ENCODE peak calls at places on chromosomes 12 and 14, in six cellular contexts. One of them, this sample, is unnamed.

GRCh38 chr12:84676787-84677186 is 235.8 kb downstream of the SLC6A15 start:
- DNase-seq in dorsolateral prefrontal cortex: no peak
- DNase-seq in astrocyte of the cerebellum: no peak
- DNase-seq in BJ: no peak
- DNase-seq in suprapubic skin: no peak
- DNase-seq in lung: no peak
- DNase-seq in this sample: no peak

GRCh38 chr12:20350495-20350894 is 17.8 kb upstream of the PDE3A start:
- DNase-seq in lung: no peak
- DNase-seq in suprapubic skin: no peak
- DNase-seq in dorsolateral prefrontal cortex: no peak
- DNase-seq in BJ: no peak
- DNase-seq in astrocyte of the cerebellum: peak
- DNase-seq in this sample: peak

GRCh38 chr12:117850048-117850447 is 118.7 kb downstream of the KSR2 start:
- DNase-seq in dorsolateral prefrontal cortex: no peak
- DNase-seq in lung: no peak
- DNase-seq in BJ: no peak
- DNase-seq in astrocyte of the cerebellum: peak
- DNase-seq in suprapubic skin: no peak
- DNase-seq in this sample: no peak

GRCh38 chr12:573226-573625 is 90.0 kb downstream of the NINJ2 start:
- DNase-seq in suprapubic skin: peak
- DNase-seq in astrocyte of the cerebellum: no peak
- DNase-seq in lung: no peak
- DNase-seq in BJ: no peak
- DNase-seq in dorsolateral prefrontal cortex: no peak
- DNase-seq in this sample: no peak

GRCh38 chr14:24051789-24052655 is at the start of gene CARMIL3:
- DNase-seq in astrocyte of the cerebellum: no peak
- DNase-seq in lung: peak
- DNase-seq in suprapubic skin: no peak
- DNase-seq in BJ: no peak
- DNase-seq in dorsolateral prefrontal cortex: no peak
- DNase-seq in this sample: no peak

GRCh38 chr14:21467620-21468019 is 9.1 kb downstream of the RAB2B start:
- DNase-seq in dorsolateral prefrontal cortex: no peak
- DNase-seq in lung: no peak
- DNase-seq in suprapubic skin: no peak
- DNase-seq in astrocyte of the cerebellum: peak
- DNase-seq in BJ: no peak
- DNase-seq in this sample: no peak

GRCh38 chr14:85883971-85884370 is 354.0 kb downstream of the FLRT2 start:
- DNase-seq in astrocyte of the cerebellum: no peak
- DNase-seq in dorsolateral prefrontal cortex: no peak
- DNase-seq in suprapubic skin: no peak
- DNase-seq in BJ: no peak
- DNase-seq in lung: no peak
- DNase-seq in this sample: no peak

GRCh38 chr14:94680498-94681288 is 68.5 kb downstream of the SERPINA3 start:
- DNase-seq in dorsolateral prefrontal cortex: no peak
- DNase-seq in BJ: no peak
- DNase-seq in lung: no peak
- DNase-seq in astrocyte of the cerebellum: no peak
- DNase-seq in suprapubic skin: peak
- DNase-seq in this sample: no peak

GRCh38 chr12:42767326-42767954 is 177.9 kb upstream of the PRICKLE1 start:
- DNase-seq in dorsolateral prefrontal cortex: no peak
- DNase-seq in lung: no peak
- DNase-seq in suprapubic skin: no peak
- DNase-seq in BJ: no peak
- DNase-seq in astrocyte of the cerebellum: no peak
- DNase-seq in this sample: no peak

GRCh38 chr12:51379571-51379970 is 11.6 kb downstream of the GALNT6 start:
- DNase-seq in dorsolateral prefrontal cortex: no peak
- DNase-seq in lung: no peak
- DNase-seq in suprapubic skin: no peak
- DNase-seq in BJ: no peak
- DNase-seq in astrocyte of the cerebellum: no peak
- DNase-seq in this sample: no peak

GRCh38 chr12:124949066-124949465 is 34.6 kb upstream of the UBC start:
- DNase-seq in lung: no peak
- DNase-seq in BJ: no peak
- DNase-seq in astrocyte of the cerebellum: no peak
- DNase-seq in dorsolateral prefrontal cortex: no peak
- DNase-seq in suprapubic skin: no peak
- DNase-seq in this sample: no peak

GRCh38 chr14:72608391-72609204 is 285.3 kb downstream of the DPF3 start:
- DNase-seq in dorsolateral prefrontal cortex: no peak
- DNase-seq in astrocyte of the cerebellum: peak
- DNase-seq in lung: no peak
- DNase-seq in suprapubic skin: no peak
- DNase-seq in BJ: peak
- DNase-seq in this sample: peak

GRCh38 chr14:21205678-21206581 is 50.1 kb upstream of the OR5AU1 start:
- DNase-seq in dorsolateral prefrontal cortex: no peak
- DNase-seq in lung: no peak
- DNase-seq in BJ: no peak
- DNase-seq in astrocyte of the cerebellum: no peak
- DNase-seq in suprapubic skin: no peak
- DNase-seq in this sample: no peak

GRCh38 chr14:99136401-99136800 is 135.6 kb downstream of the BCL11B start:
- DNase-seq in BJ: no peak
- DNase-seq in dorsolateral prefrontal cortex: no peak
- DNase-seq in lung: peak
- DNase-seq in suprapubic skin: no peak
- DNase-seq in astrocyte of the cerebellum: no peak
- DNase-seq in this sample: no peak

GRCh38 chr14:44370727-44371126 is 136.4 kb downstream of the FSCB start:
- DNase-seq in lung: no peak
- DNase-seq in BJ: no peak
- DNase-seq in suprapubic skin: no peak
- DNase-seq in dorsolateral prefrontal cortex: no peak
- DNase-seq in astrocyte of the cerebellum: no peak
- DNase-seq in this sample: no peak

GRCh38 chr12:80226576-80226975 is 127.2 kb downstream of the OTOGL start:
- DNase-seq in astrocyte of the cerebellum: no peak
- DNase-seq in BJ: no peak
- DNase-seq in dorsolateral prefrontal cortex: no peak
- DNase-seq in lung: no peak
- DNase-seq in suprapubic skin: no peak
- DNase-seq in this sample: no peak

GRCh38 chr12:103635419-103635818 is 48.3 kb downstream of the STAB2 start:
- DNase-seq in suprapubic skin: peak
- DNase-seq in astrocyte of the cerebellum: no peak
- DNase-seq in dorsolateral prefrontal cortex: no peak
- DNase-seq in lung: no peak
- DNase-seq in BJ: no peak
- DNase-seq in this sample: no peak

GRCh38 chr12:92002673-92003382 is 142.8 kb downstream of the BTG1 start:
- DNase-seq in lung: no peak
- DNase-seq in suprapubic skin: no peak
- DNase-seq in BJ: no peak
- DNase-seq in astrocyte of the cerebellum: no peak
- DNase-seq in dorsolateral prefrontal cortex: no peak
- DNase-seq in this sample: peak

GRCh38 chr14:76636602-76637001 is 124.7 kb upstream of the VASH1 start:
- DNase-seq in suprapubic skin: no peak
- DNase-seq in dorsolateral prefrontal cortex: no peak
- DNase-seq in lung: no peak
- DNase-seq in astrocyte of the cerebellum: no peak
- DNase-seq in BJ: no peak
- DNase-seq in this sample: no peak

GRCh38 chr14:60331201-60332045 is 82.4 kb downstream of the PPM1A start:
- DNase-seq in astrocyte of the cerebellum: no peak
- DNase-seq in lung: peak
- DNase-seq in BJ: no peak
- DNase-seq in suprapubic skin: no peak
- DNase-seq in dorsolateral prefrontal cortex: no peak
- DNase-seq in this sample: no peak

GRCh38 chr12:117441751-117442150 is 80.3 kb upstream of the NOS1 start:
- DNase-seq in suprapubic skin: no peak
- DNase-seq in BJ: no peak
- DNase-seq in dorsolateral prefrontal cortex: peak
- DNase-seq in astrocyte of the cerebellum: peak
- DNase-seq in lung: no peak
- DNase-seq in this sample: no peak

GRCh38 chr14:21036746-21037145 is 2.1 kb upstream of the RNASE13 start:
- DNase-seq in BJ: no peak
- DNase-seq in dorsolateral prefrontal cortex: no peak
- DNase-seq in suprapubic skin: no peak
- DNase-seq in lung: no peak
- DNase-seq in astrocyte of the cerebellum: no peak
- DNase-seq in this sample: no peak

GRCh38 chr12:94282675-94283074 is 134.3 kb downstream of the PLXNC1 start:
- DNase-seq in lung: peak
- DNase-seq in dorsolateral prefrontal cortex: no peak
- DNase-seq in BJ: no peak
- DNase-seq in suprapubic skin: no peak
- DNase-seq in astrocyte of the cerebellum: no peak
- DNase-seq in this sample: no peak

GRCh38 chr12:51524386-51524901 is 66.6 kb upstream of the SCN8A start:
- DNase-seq in suprapubic skin: no peak
- DNase-seq in dorsolateral prefrontal cortex: no peak
- DNase-seq in BJ: no peak
- DNase-seq in astrocyte of the cerebellum: no peak
- DNase-seq in lung: no peak
- DNase-seq in this sample: no peak

GRCh38 chr14:34733245-34733644 is 18.9 kb upstream of the CFL2 start:
- DNase-seq in dorsolateral prefrontal cortex: no peak
- DNase-seq in lung: no peak
- DNase-seq in suprapubic skin: no peak
- DNase-seq in BJ: no peak
- DNase-seq in astrocyte of the cerebellum: no peak
- DNase-seq in this sample: peak

GRCh38 chr12:112862570-112863137 is 44.1 kb upstream of the OAS1 start:
- DNase-seq in BJ: no peak
- DNase-seq in astrocyte of the cerebellum: no peak
- DNase-seq in lung: no peak
- DNase-seq in suprapubic skin: no peak
- DNase-seq in dorsolateral prefrontal cortex: no peak
- DNase-seq in this sample: no peak

GRCh38 chr14:66624319-66624937 is 116.5 kb downstream of the GPHN start:
- DNase-seq in lung: no peak
- DNase-seq in dorsolateral prefrontal cortex: no peak
- DNase-seq in suprapubic skin: no peak
- DNase-seq in BJ: no peak
- DNase-seq in astrocyte of the cerebellum: peak
- DNase-seq in this sample: peak

DNA sequence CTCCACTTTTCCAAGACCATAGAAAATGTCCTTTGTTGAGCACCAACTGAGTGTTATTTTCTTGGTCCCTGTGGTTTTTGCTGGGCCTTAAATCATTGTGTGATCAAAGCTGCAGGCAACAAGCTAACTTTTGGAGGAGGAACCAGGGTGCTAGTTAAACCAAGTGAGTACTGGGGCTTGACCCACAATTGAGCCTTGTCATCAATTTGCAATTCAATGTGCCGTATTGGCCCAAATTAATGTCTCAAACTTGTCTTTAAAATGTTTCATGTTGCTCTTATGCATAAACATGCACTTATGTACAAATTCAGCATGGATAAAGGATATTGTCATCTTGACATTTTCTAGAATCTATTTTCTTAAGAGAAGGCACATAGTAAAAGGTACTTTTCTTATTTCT is 62.3 kb downstream of the DAD1 start:
- DNase-seq in dorsolateral prefrontal cortex: no peak
- DNase-seq in lung: no peak
- DNase-seq in suprapubic skin: no peak
- DNase-seq in astrocyte of the cerebellum: no peak
- DNase-seq in BJ: no peak
- DNase-seq in this sample: no peak
- H3K4me3 ChIP-seq in dorsolateral prefrontal cortex: no peak
- H3K4me3 ChIP-seq in lung: no peak
- H3K4me3 ChIP-seq in suprapubic skin: no peak
- H3K4me3 ChIP-seq in astrocyte of the cerebellum: no peak
- H3K4me3 ChIP-seq in BJ: no peak
- H3K4me3 ChIP-seq in this sample: no peak

DNA sequence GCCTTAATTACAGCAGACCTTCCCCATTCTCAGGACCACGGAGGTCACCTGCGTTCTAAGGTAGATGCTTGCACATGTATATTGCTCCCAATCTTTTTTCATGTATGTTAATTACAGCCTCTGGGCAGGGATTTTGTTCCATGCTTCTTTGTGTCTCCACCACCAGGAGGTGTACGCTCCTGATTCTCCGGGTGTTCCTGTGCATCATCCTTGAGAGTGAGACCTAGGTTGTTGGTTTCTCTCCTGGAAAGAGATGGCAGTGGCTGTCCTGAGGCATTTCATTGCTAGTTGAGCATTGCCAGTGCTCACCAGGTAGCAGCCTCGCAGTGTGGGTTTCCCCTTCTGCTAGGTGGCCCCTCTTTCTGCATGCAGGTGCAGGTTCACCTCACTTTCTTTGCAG is 52.8 kb downstream of the KCNK13 start:
- DNase-seq in lung: no peak
- DNase-seq in astrocyte of the cerebellum: no peak
- DNase-seq in BJ: no peak
- DNase-seq in suprapubic skin: no peak
- DNase-seq in dorsolateral prefrontal cortex: no peak
- DNase-seq in this sample: no peak
- TF ChIP-seq CTCF in lung: no peak
- TF ChIP-seq CTCF in astrocyte of the cerebellum: peak
- TF ChIP-seq CTCF in BJ: no peak
- TF ChIP-seq CTCF in suprapubic skin: no peak
- TF ChIP-seq CTCF in dorsolateral prefrontal cortex: no peak
- TF ChIP-seq CTCF in this sample: peak

DNA sequence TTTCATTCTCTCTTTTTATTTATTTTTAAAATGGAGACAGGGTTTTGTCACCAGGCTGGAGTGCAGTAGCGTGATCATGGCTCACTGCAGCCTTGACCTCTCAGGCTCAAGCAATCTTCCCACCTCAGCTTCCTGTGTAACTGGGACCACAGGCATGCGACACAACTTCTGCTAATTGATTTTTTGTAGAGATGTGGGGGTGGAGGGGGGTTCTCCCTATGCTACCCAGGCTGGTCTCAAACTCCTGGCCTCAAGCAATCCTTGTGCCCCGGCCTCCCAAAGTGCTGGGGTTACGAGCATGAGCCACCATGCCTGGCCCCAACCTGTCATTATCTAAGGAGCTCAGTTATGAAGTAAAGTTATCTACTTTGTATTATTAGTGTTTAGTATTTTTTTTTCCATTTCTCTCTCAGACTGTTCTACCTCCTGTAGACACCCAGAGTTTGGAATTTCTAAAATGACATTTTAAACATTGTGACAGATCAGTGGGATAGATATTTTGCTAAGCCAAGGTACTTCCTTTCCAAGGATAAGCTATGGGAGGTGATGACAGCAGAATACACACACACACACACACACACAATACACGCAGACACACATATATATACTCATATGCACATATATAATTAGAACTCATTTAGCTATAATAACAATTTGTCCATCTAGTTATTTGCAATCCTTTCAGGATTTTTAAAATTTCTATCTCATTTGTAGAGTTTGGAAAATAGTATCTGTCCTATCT is 2.1 kb upstream of the USP44 start:
- DNase-seq in suprapubic skin: no peak
- DNase-seq in lung: no peak
- DNase-seq in dorsolateral prefrontal cortex: no peak
- DNase-seq in BJ: no peak
- DNase-seq in astrocyte of the cerebellum: no peak
- DNase-seq in this sample: no peak
- H3K4me3 ChIP-seq in suprapubic skin: no peak
- H3K4me3 ChIP-seq in lung: no peak
- H3K4me3 ChIP-seq in dorsolateral prefrontal cortex: no peak
- H3K4me3 ChIP-seq in BJ: no peak
- H3K4me3 ChIP-seq in astrocyte of the cerebellum: no peak
- H3K4me3 ChIP-seq in this sample: no peak

GRCh38 chr14:45810152-45810872 is 557.3 kb upstream of the MIS18BP1 start:
- DNase-seq in BJ: no peak
- DNase-seq in astrocyte of the cerebellum: no peak
- DNase-seq in suprapubic skin: no peak
- DNase-seq in lung: no peak
- DNase-seq in dorsolateral prefrontal cortex: no peak
- DNase-seq in this sample: no peak
- TF ChIP-seq CTCF in BJ: peak
- TF ChIP-seq CTCF in astrocyte of the cerebellum: peak
- TF ChIP-seq CTCF in suprapubic skin: no peak
- TF ChIP-seq CTCF in lung: no peak
- TF ChIP-seq CTCF in dorsolateral prefrontal cortex: no peak
- TF ChIP-seq CTCF in this sample: no peak